ENCODE peak calls at places on chromosomes 1 and 21, in five cellular contexts. One of them, this sample, is unnamed.

GRCh38 chr21:45322960-45323461 is 35.3 kb upstream of the POFUT2 start:
- DNase-seq in H1: no peak
- DNase-seq in hepatocyte: no peak
- DNase-seq in GM12878: no peak
- DNase-seq in MM.1S: no peak
- DNase-seq in this sample: no peak

GRCh38 chr1:106879538-106879937 is 176.9 kb upstream of the PRMT6 start:
- DNase-seq in H1: no peak
- DNase-seq in hepatocyte: peak
- DNase-seq in GM12878: no peak
- DNase-seq in MM.1S: no peak
- DNase-seq in this sample: no peak

GRCh38 chr1:170221031-170221430 is 75.3 kb downstream of the NTMT2 start:
- DNase-seq in H1: no peak
- DNase-seq in hepatocyte: peak
- DNase-seq in GM12878: no peak
- DNase-seq in MM.1S: no peak
- DNase-seq in this sample: no peak

GRCh38 chr1:221740260-221740830 is 1.5 kb downstream of the DUSP10 start:
- DNase-seq in H1: no peak
- DNase-seq in hepatocyte: peak
- DNase-seq in GM12878: no peak
- DNase-seq in MM.1S: no peak
- DNase-seq in this sample: no peak

GRCh38 chr1:231076802-231077201 is 36.7 kb upstream of the FAM89A start:
- DNase-seq in H1: no peak
- DNase-seq in hepatocyte: no peak
- DNase-seq in GM12878: no peak
- DNase-seq in MM.1S: no peak
- DNase-seq in this sample: no peak

GRCh38 chr1:239025223-239025622 is 361.1 kb upstream of the CHRM3 start:
- DNase-seq in H1: no peak
- DNase-seq in hepatocyte: no peak
- DNase-seq in GM12878: peak
- DNase-seq in MM.1S: peak
- DNase-seq in this sample: no peak

GRCh38 chr1:5889901-5890300 is 102.3 kb downstream of the NPHP4 start:
- DNase-seq in H1: no peak
- DNase-seq in hepatocyte: no peak
- DNase-seq in GM12878: no peak
- DNase-seq in MM.1S: no peak
- DNase-seq in this sample: no peak

GRCh38 chr21:14850394-14850793 is 214.4 kb downstream of the NRIP1 start:
- DNase-seq in H1: no peak
- DNase-seq in hepatocyte: no peak
- DNase-seq in GM12878: no peak
- DNase-seq in MM.1S: no peak
- DNase-seq in this sample: no peak

GRCh38 chr1:29514361-29515187 is 278.3 kb downstream of the PTPRU start:
- DNase-seq in H1: no peak
- DNase-seq in hepatocyte: no peak
- DNase-seq in GM12878: no peak
- DNase-seq in MM.1S: no peak
- DNase-seq in this sample: no peak

GRCh38 chr1:201636581-201636980 is 97.7 kb downstream of the NAV1 start:
- DNase-seq in H1: no peak
- DNase-seq in hepatocyte: no peak
- DNase-seq in GM12878: no peak
- DNase-seq in MM.1S: no peak
- DNase-seq in this sample: no peak

GRCh38 chr1:60298290-60298689 is 224.7 kb upstream of the C1orf87 start:
- DNase-seq in H1: no peak
- DNase-seq in hepatocyte: no peak
- DNase-seq in GM12878: no peak
- DNase-seq in MM.1S: no peak
- DNase-seq in this sample: no peak

GRCh38 chr1:104648269-104648691 is 898.6 kb downstream of the AMY1C start:
- DNase-seq in H1: no peak
- DNase-seq in hepatocyte: peak
- DNase-seq in GM12878: no peak
- DNase-seq in MM.1S: no peak
- DNase-seq in this sample: no peak

GRCh38 chr21:31482460-31482859 is 138.4 kb upstream of the TIAM1 start:
- DNase-seq in H1: no peak
- DNase-seq in hepatocyte: no peak
- DNase-seq in GM12878: no peak
- DNase-seq in MM.1S: no peak
- DNase-seq in this sample: no peak

GRCh38 chr21:25283720-25284119 is 323.6 kb downstream of the MRPL39 start:
- DNase-seq in H1: no peak
- DNase-seq in hepatocyte: peak
- DNase-seq in GM12878: no peak
- DNase-seq in MM.1S: peak
- DNase-seq in this sample: no peak

GRCh38 chr1:221608835-221609320 is 133.0 kb downstream of the DUSP10 start:
- DNase-seq in H1: no peak
- DNase-seq in hepatocyte: no peak
- DNase-seq in GM12878: no peak
- DNase-seq in MM.1S: no peak
- DNase-seq in this sample: no peak

GRCh38 chr1:40861227-40862003 is 748 bp downstream of the CITED4 start:
- DNase-seq in H1: no peak
- DNase-seq in hepatocyte: peak
- DNase-seq in GM12878: no peak
- DNase-seq in MM.1S: no peak
- DNase-seq in this sample: no peak

GRCh38 chr1:211935448-211935970 is 99.8 kb downstream of the INTS7 start:
- DNase-seq in H1: no peak
- DNase-seq in hepatocyte: no peak
- DNase-seq in GM12878: peak
- DNase-seq in MM.1S: no peak
- DNase-seq in this sample: no peak

GRCh38 chr1:235105051-235106043 is 23.3 kb downstream of the TOMM20 start:
- DNase-seq in H1: no peak
- DNase-seq in hepatocyte: no peak
- DNase-seq in GM12878: peak
- DNase-seq in MM.1S: peak
- DNase-seq in this sample: no peak

GRCh38 chr1:155873860-155874259 is 14.5 kb downstream of the SYT11 start:
- DNase-seq in H1: no peak
- DNase-seq in hepatocyte: peak
- DNase-seq in GM12878: no peak
- DNase-seq in MM.1S: no peak
- DNase-seq in this sample: no peak

GRCh38 chr1:40936878-40937484 is 42.5 kb upstream of the CTPS1 start:
- DNase-seq in H1: no peak
- DNase-seq in hepatocyte: no peak
- DNase-seq in GM12878: no peak
- DNase-seq in MM.1S: no peak
- DNase-seq in this sample: no peak

GRCh38 chr1:84862810-84863251 is 30.2 kb downstream of the LPAR3 start:
- DNase-seq in H1: no peak
- DNase-seq in hepatocyte: no peak
- DNase-seq in GM12878: peak
- DNase-seq in MM.1S: peak
- DNase-seq in this sample: no peak

GRCh38 chr1:36846366-36846765 is 187.9 kb downstream of the GRIK3 start:
- DNase-seq in H1: no peak
- DNase-seq in hepatocyte: no peak
- DNase-seq in GM12878: no peak
- DNase-seq in MM.1S: no peak
- DNase-seq in this sample: no peak

GRCh38 chr1:156743367-156744302 is 2.7 kb upstream of the MRPL24 start:
- DNase-seq in H1: no peak
- DNase-seq in hepatocyte: no peak
- DNase-seq in GM12878: no peak
- DNase-seq in MM.1S: no peak
- DNase-seq in this sample: no peak

GRCh38 chr1:194474701-194475100 is 1288.3 kb upstream of the B3GALT2 start:
- DNase-seq in H1: no peak
- DNase-seq in hepatocyte: no peak
- DNase-seq in GM12878: no peak
- DNase-seq in MM.1S: no peak
- DNase-seq in this sample: no peak

GRCh38 chr1:24190970-24191570 is 4.0 kb upstream of the IFNLR1 start:
- DNase-seq in H1: no peak
- DNase-seq in hepatocyte: no peak
- DNase-seq in GM12878: peak
- DNase-seq in MM.1S: peak
- DNase-seq in this sample: no peak

GRCh38 chr1:107220036-107220435 is 79.2 kb downstream of the NTNG1 start:
- DNase-seq in H1: no peak
- DNase-seq in hepatocyte: no peak
- DNase-seq in GM12878: no peak
- DNase-seq in MM.1S: no peak
- DNase-seq in this sample: no peak

GRCh38 chr21:44950351-44950750 is 10.5 kb downstream of the SLX9 start:
- DNase-seq in H1: no peak
- DNase-seq in hepatocyte: no peak
- DNase-seq in GM12878: no peak
- DNase-seq in MM.1S: no peak
- DNase-seq in this sample: no peak

GRCh38 chr1:89808429-89809117 is 12.3 kb upstream of the LRRC8D start:
- DNase-seq in H1: no peak
- DNase-seq in hepatocyte: peak
- DNase-seq in GM12878: no peak
- DNase-seq in MM.1S: no peak
- DNase-seq in this sample: no peak

GRCh38 chr1:30315185-30315960 is 408.0 kb downstream of the MATN1 start:
- DNase-seq in H1: no peak
- DNase-seq in hepatocyte: no peak
- DNase-seq in GM12878: no peak
- DNase-seq in MM.1S: no peak
- DNase-seq in this sample: peak

GRCh38 chr1:101264699-101265098 is 27.9 kb downstream of the S1PR1 start:
- DNase-seq in H1: no peak
- DNase-seq in hepatocyte: no peak
- DNase-seq in GM12878: no peak
- DNase-seq in MM.1S: no peak
- DNase-seq in this sample: no peak

GRCh38 chr21:18460979-18461378 is 57.4 kb upstream of the TMPRSS15 start:
- DNase-seq in H1: no peak
- DNase-seq in hepatocyte: no peak
- DNase-seq in GM12878: no peak
- DNase-seq in MM.1S: no peak
- DNase-seq in this sample: no peak

GRCh38 chr1:228471762-228472398 is 15.3 kb upstream of the RNF187 start:
- DNase-seq in H1: no peak
- DNase-seq in hepatocyte: peak
- DNase-seq in GM12878: no peak
- DNase-seq in MM.1S: peak
- DNase-seq in this sample: peak

GRCh38 chr1:199759268-199759724 is 268.2 kb upstream of the NR5A2 start:
- DNase-seq in H1: no peak
- DNase-seq in hepatocyte: no peak
- DNase-seq in GM12878: no peak
- DNase-seq in MM.1S: no peak
- DNase-seq in this sample: peak

GRCh38 chr1:213883618-213884017 is 104.2 kb upstream of the PROX1 start:
- DNase-seq in H1: no peak
- DNase-seq in hepatocyte: no peak
- DNase-seq in GM12878: no peak
- DNase-seq in MM.1S: peak
- DNase-seq in this sample: no peak

GRCh38 chr1:2504224-2504948 is 22.0 kb downstream of the PANK4 start:
- DNase-seq in H1: no peak
- DNase-seq in hepatocyte: peak
- DNase-seq in GM12878: no peak
- DNase-seq in MM.1S: no peak
- DNase-seq in this sample: no peak
- TF ChIP-seq EZH2 in H1: no peak
- TF ChIP-seq EZH2 in hepatocyte: no peak
- TF ChIP-seq EZH2 in GM12878: no peak
- TF ChIP-seq EZH2 in MM.1S: no peak
- TF ChIP-seq EZH2 in this sample: no peak

GRCh38 chr1:183432548-183432875 is 14.3 kb upstream of the NMNAT2 start:
- DNase-seq in H1: no peak
- DNase-seq in hepatocyte: peak
- DNase-seq in GM12878: no peak
- DNase-seq in MM.1S: no peak
- DNase-seq in this sample: peak

GRCh38 chr1:183435497-183435896 is 17.3 kb upstream of the NMNAT2 start:
- DNase-seq in H1: no peak
- DNase-seq in hepatocyte: no peak
- DNase-seq in GM12878: no peak
- DNase-seq in MM.1S: no peak
- DNase-seq in this sample: no peak

GRCh38 chr1:183433703-183434102 is 15.5 kb upstream of the NMNAT2 start:
- DNase-seq in H1: no peak
- DNase-seq in hepatocyte: no peak
- DNase-seq in GM12878: no peak
- DNase-seq in MM.1S: no peak
- DNase-seq in this sample: no peak

DNA sequence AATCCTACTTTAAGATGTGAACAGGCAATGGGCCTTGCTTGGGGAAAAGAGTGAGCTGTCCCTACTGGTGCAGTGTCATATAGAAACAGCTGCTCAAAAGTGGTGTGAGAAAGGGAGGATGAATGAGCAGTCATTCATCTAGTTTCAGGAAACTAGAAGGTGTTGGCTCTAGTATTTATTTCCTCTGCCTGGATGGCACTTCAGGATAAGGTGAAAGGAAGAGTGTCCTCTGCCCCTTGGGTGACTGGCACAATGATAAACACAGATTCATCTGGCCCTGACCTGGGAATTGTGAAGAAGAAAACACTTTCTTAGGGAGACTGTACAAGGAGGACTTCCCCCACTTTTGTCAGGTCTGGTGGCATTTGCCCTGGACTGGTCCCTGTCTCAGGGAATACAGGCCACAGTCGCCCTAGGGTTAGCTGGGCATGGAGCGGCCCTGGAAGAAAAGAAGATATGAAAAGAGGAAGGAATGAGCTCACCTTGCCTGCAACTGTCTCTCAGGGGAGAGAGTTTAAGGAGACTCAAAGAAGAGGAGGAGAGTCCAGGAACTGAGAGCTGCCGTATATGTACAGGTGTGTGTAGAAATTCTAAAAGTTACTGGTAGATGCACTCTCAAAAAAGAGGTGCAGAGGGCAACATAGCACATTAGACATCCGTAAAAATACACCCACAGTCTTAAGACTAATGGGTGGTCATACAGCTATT is 13.8 kb upstream of the NMNAT2 start:
- DNase-seq in H1: no peak
- DNase-seq in hepatocyte: no peak
- DNase-seq in GM12878: no peak
- DNase-seq in MM.1S: no peak
- DNase-seq in this sample: no peak
- H2AFZ ChIP-seq in H1: no peak
- H2AFZ ChIP-seq in hepatocyte: no peak
- H2AFZ ChIP-seq in GM12878: no peak
- H2AFZ ChIP-seq in MM.1S: no peak
- H2AFZ ChIP-seq in this sample: no peak

GRCh38 chr1:10795305-10796021 is 983 bp downstream of the CASZ1 start:
- DNase-seq in H1: no peak
- DNase-seq in hepatocyte: no peak
- DNase-seq in GM12878: no peak
- DNase-seq in MM.1S: no peak
- DNase-seq in this sample: no peak
- TF ChIP-seq EZH2 in H1: peak
- TF ChIP-seq EZH2 in hepatocyte: no peak
- TF ChIP-seq EZH2 in GM12878: peak
- TF ChIP-seq EZH2 in MM.1S: peak
- TF ChIP-seq EZH2 in this sample: peak

GRCh38 chr1:92797961-92798360 is 13.1 kb upstream of the EVI5 start:
- DNase-seq in H1: no peak
- DNase-seq in hepatocyte: no peak
- DNase-seq in GM12878: no peak
- DNase-seq in MM.1S: no peak
- DNase-seq in this sample: no peak
- H2AFZ ChIP-seq in H1: no peak
- H2AFZ ChIP-seq in hepatocyte: no peak
- H2AFZ ChIP-seq in GM12878: no peak
- H2AFZ ChIP-seq in MM.1S: no peak
- H2AFZ ChIP-seq in this sample: no peak

This sample was measured in HCT116.